ENCODE peak calls at places on chromosomes 3 and 15, in seven cellular contexts. One of them, this sample, is unnamed. For H3K9me3, the result is how much of the 10 kb centered on the place peaks cover.

GRCh38 chr3:107240183-107241091 is 136.8 kb upstream of the CCDC54 start:
- DNase-seq in endothelial cell of umbilical vein: peak
- DNase-seq in endodermal cell: peak
- DNase-seq in A549: peak
- DNase-seq in T-helper 17 cell: peak
- DNase-seq in SK-N-SH: peak
- DNase-seq in mammary epithelial cell: peak
- DNase-seq in this sample: peak

GRCh38 chr3:55180161-55180560 is 252.3 kb upstream of the LRTM1 start:
- DNase-seq in endothelial cell of umbilical vein: no peak
- DNase-seq in T-helper 17 cell: no peak
- DNase-seq in endodermal cell: no peak
- DNase-seq in mammary epithelial cell: no peak
- DNase-seq in SK-N-SH: no peak
- DNase-seq in A549: no peak
- DNase-seq in this sample: no peak

GRCh38 chr3:157081681-157082210 is 78.2 kb downstream of the CCNL1 start:
- DNase-seq in mammary epithelial cell: peak
- DNase-seq in A549: peak
- DNase-seq in T-helper 17 cell: peak
- DNase-seq in endothelial cell of umbilical vein: peak
- DNase-seq in endodermal cell: peak
- DNase-seq in SK-N-SH: peak
- DNase-seq in this sample: peak

GRCh38 chr3:72816843-72817485 is 31.3 kb downstream of the SHQ1 start:
- DNase-seq in T-helper 17 cell: no peak
- DNase-seq in SK-N-SH: no peak
- DNase-seq in A549: no peak
- DNase-seq in endodermal cell: no peak
- DNase-seq in endothelial cell of umbilical vein: no peak
- DNase-seq in mammary epithelial cell: no peak
- DNase-seq in this sample: no peak

GRCh38 chr3:13553686-13554085 is 4.8 kb downstream of the FBLN2 start:
- DNase-seq in mammary epithelial cell: no peak
- DNase-seq in endodermal cell: no peak
- DNase-seq in SK-N-SH: no peak
- DNase-seq in A549: no peak
- DNase-seq in endothelial cell of umbilical vein: no peak
- DNase-seq in T-helper 17 cell: no peak
- DNase-seq in this sample: no peak

GRCh38 chr3:23999012-23999641 is 54.0 kb downstream of the NR1D2 start:
- DNase-seq in T-helper 17 cell: peak
- DNase-seq in endodermal cell: peak
- DNase-seq in SK-N-SH: peak
- DNase-seq in A549: peak
- DNase-seq in mammary epithelial cell: peak
- DNase-seq in endothelial cell of umbilical vein: peak
- DNase-seq in this sample: peak

GRCh38 chr3:190721330-190721729 is 141.2 kb downstream of the GMNC start:
- DNase-seq in T-helper 17 cell: no peak
- DNase-seq in SK-N-SH: no peak
- DNase-seq in A549: no peak
- DNase-seq in mammary epithelial cell: no peak
- DNase-seq in endothelial cell of umbilical vein: no peak
- DNase-seq in endodermal cell: no peak
- DNase-seq in this sample: no peak

GRCh38 chr3:24522155-24522579 is 27.5 kb upstream of the THRB start:
- DNase-seq in endodermal cell: peak
- DNase-seq in SK-N-SH: no peak
- DNase-seq in endothelial cell of umbilical vein: no peak
- DNase-seq in mammary epithelial cell: no peak
- DNase-seq in A549: no peak
- DNase-seq in T-helper 17 cell: no peak
- DNase-seq in this sample: no peak

GRCh38 chr15:54820811-54821210 is 375.9 kb downstream of the RSL24D1 start:
- DNase-seq in SK-N-SH: no peak
- DNase-seq in mammary epithelial cell: no peak
- DNase-seq in T-helper 17 cell: no peak
- DNase-seq in endodermal cell: no peak
- DNase-seq in endothelial cell of umbilical vein: no peak
- DNase-seq in A549: no peak
- DNase-seq in this sample: no peak

GRCh38 chr3:169771651-169772529 is 1.3 kb upstream of the MYNN start:
- DNase-seq in T-helper 17 cell: peak
- DNase-seq in endodermal cell: peak
- DNase-seq in mammary epithelial cell: peak
- DNase-seq in endothelial cell of umbilical vein: peak
- DNase-seq in SK-N-SH: peak
- DNase-seq in A549: peak
- DNase-seq in this sample: peak

GRCh38 chr15:25171111-25171811 is 216.5 kb downstream of the SNRPN start:
- DNase-seq in SK-N-SH: no peak
- DNase-seq in T-helper 17 cell: peak
- DNase-seq in mammary epithelial cell: no peak
- DNase-seq in endodermal cell: peak
- DNase-seq in A549: no peak
- DNase-seq in endothelial cell of umbilical vein: no peak
- DNase-seq in this sample: peak

GRCh38 chr15:25169318-25169717 is 214.5 kb downstream of the SNRPN start:
- DNase-seq in A549: no peak
- DNase-seq in mammary epithelial cell: no peak
- DNase-seq in SK-N-SH: no peak
- DNase-seq in endodermal cell: peak
- DNase-seq in endothelial cell of umbilical vein: no peak
- DNase-seq in T-helper 17 cell: peak
- DNase-seq in this sample: no peak

GRCh38 chr15:25171856-25172687 is 217.3 kb downstream of the SNRPN start:
- DNase-seq in T-helper 17 cell: peak
- DNase-seq in endothelial cell of umbilical vein: no peak
- DNase-seq in endodermal cell: peak
- DNase-seq in A549: no peak
- DNase-seq in SK-N-SH: no peak
- DNase-seq in mammary epithelial cell: no peak
- DNase-seq in this sample: peak

GRCh38 chr15:25170781-25171110 is 216.0 kb downstream of the SNRPN start:
- DNase-seq in A549: no peak
- DNase-seq in SK-N-SH: no peak
- DNase-seq in T-helper 17 cell: peak
- DNase-seq in endothelial cell of umbilical vein: no peak
- DNase-seq in endodermal cell: peak
- DNase-seq in mammary epithelial cell: no peak
- DNase-seq in this sample: no peak

GRCh38 chr15:25170113-25170731 is 215.4 kb downstream of the SNRPN start:
- DNase-seq in mammary epithelial cell: no peak
- DNase-seq in T-helper 17 cell: peak
- DNase-seq in endothelial cell of umbilical vein: no peak
- DNase-seq in endodermal cell: peak
- DNase-seq in SK-N-SH: no peak
- DNase-seq in A549: no peak
- DNase-seq in this sample: no peak
- H3K9me3 ChIP-seq in mammary epithelial cell: under half
- H3K9me3 ChIP-seq in T-helper 17 cell: under half
- H3K9me3 ChIP-seq in endothelial cell of umbilical vein: under half
- H3K9me3 ChIP-seq in endodermal cell: under half
- H3K9me3 ChIP-seq in SK-N-SH: under half
- H3K9me3 ChIP-seq in A549: under half
- H3K9me3 ChIP-seq in this sample: under half

GRCh38 chr3:31800436-31800835 is 180.6 kb downstream of the OSBPL10 start:
- DNase-seq in mammary epithelial cell: no peak
- DNase-seq in T-helper 17 cell: no peak
- DNase-seq in A549: no peak
- DNase-seq in endodermal cell: no peak
- DNase-seq in endothelial cell of umbilical vein: no peak
- DNase-seq in SK-N-SH: no peak
- DNase-seq in this sample: no peak

GRCh38 chr3:31802981-31803380 is 178.1 kb downstream of the OSBPL10 start:
- DNase-seq in endothelial cell of umbilical vein: no peak
- DNase-seq in SK-N-SH: no peak
- DNase-seq in mammary epithelial cell: no peak
- DNase-seq in endodermal cell: no peak
- DNase-seq in T-helper 17 cell: no peak
- DNase-seq in A549: no peak
- DNase-seq in this sample: no peak

GRCh38 chr3:31793821-31794220 is 187.2 kb downstream of the OSBPL10 start:
- DNase-seq in SK-N-SH: no peak
- DNase-seq in endodermal cell: no peak
- DNase-seq in mammary epithelial cell: no peak
- DNase-seq in T-helper 17 cell: no peak
- DNase-seq in A549: no peak
- DNase-seq in endothelial cell of umbilical vein: no peak
- DNase-seq in this sample: no peak

GRCh38 chr3:31804251-31805051 is 176.6 kb downstream of the OSBPL10 start:
- DNase-seq in T-helper 17 cell: no peak
- DNase-seq in endothelial cell of umbilical vein: no peak
- DNase-seq in SK-N-SH: no peak
- DNase-seq in A549: no peak
- DNase-seq in endodermal cell: no peak
- DNase-seq in mammary epithelial cell: no peak
- DNase-seq in this sample: no peak

DNA sequence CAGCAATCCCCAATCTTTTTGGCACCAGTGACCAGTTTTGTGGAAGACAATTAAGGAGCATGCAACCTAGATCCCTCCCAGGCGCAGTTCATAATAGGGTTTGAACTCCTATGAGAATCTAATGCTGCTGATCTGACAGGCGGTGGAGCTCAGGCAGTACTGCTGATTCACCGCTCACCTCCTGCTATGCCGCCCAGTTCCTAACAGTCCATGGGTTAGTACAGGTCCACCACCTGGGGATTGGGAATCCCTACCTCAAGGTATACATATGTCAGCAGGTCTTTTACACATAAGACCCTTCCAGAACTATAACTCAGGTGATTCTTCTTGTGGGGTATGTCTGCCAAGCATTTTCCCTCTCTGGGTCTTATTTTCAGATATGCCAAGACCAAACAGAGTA is 182.2 kb downstream of the OSBPL10 start:
- DNase-seq in SK-N-SH: no peak
- DNase-seq in endodermal cell: no peak
- DNase-seq in mammary epithelial cell: no peak
- DNase-seq in T-helper 17 cell: no peak
- DNase-seq in endothelial cell of umbilical vein: no peak
- DNase-seq in A549: no peak
- DNase-seq in this sample: no peak
- H3K9me3 ChIP-seq in SK-N-SH: under half
- H3K9me3 ChIP-seq in endodermal cell: under half
- H3K9me3 ChIP-seq in mammary epithelial cell: under half
- H3K9me3 ChIP-seq in T-helper 17 cell: under half
- H3K9me3 ChIP-seq in endothelial cell of umbilical vein: under half
- H3K9me3 ChIP-seq in A549: under half
- H3K9me3 ChIP-seq in this sample: under half

GRCh38 chr15:26716069-26716468 is 56.8 kb downstream of the GABRB3 start:
- DNase-seq in endodermal cell: no peak
- DNase-seq in T-helper 17 cell: no peak
- DNase-seq in A549: no peak
- DNase-seq in SK-N-SH: no peak
- DNase-seq in endothelial cell of umbilical vein: no peak
- DNase-seq in mammary epithelial cell: no peak
- DNase-seq in this sample: no peak
- H3K9me3 ChIP-seq in endodermal cell: under half
- H3K9me3 ChIP-seq in T-helper 17 cell: under half
- H3K9me3 ChIP-seq in A549: under half
- H3K9me3 ChIP-seq in SK-N-SH: under half
- H3K9me3 ChIP-seq in endothelial cell of umbilical vein: under half
- H3K9me3 ChIP-seq in mammary epithelial cell: under half
- H3K9me3 ChIP-seq in this sample: under half

DNA sequence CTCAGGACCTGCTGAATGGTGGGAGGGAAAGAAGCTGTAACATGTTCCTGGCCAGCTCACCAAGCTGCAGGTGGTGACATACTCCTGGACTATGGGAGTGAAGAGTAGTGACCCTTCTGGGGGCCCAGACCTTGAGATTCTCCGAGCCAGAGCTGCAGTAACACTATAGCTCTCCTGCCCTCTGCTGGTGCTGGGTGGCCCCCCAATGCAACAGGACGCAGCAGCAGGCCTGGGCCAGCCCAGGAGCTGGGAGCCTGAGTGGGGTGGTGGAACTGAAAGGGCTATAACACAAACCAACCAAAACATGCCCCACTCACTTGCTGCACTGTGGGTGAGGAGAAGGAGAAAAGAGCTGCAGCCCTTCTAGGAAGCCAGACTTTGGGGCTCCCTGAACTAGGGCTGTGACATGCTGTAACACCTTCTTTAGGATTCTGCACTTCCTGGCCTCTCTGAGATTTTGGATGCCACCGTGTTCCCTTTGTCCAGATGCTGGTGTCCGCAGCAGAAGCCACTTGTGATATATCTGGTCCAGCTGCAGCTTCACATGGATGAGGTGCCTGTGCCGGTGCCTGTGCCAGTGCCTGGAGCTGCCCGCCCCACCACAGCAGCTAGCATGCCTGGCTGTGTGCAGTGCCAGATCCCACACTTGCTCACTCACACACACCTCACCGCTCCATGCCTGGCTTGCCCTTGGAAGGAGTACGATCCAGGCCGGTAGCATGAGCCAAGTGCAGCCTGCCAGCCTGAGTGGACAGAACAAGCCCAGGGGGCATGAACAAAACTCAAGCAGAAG is 636.8 kb upstream of the KCNMB2 start:
- DNase-seq in endothelial cell of umbilical vein: no peak
- DNase-seq in SK-N-SH: no peak
- DNase-seq in A549: no peak
- DNase-seq in endodermal cell: peak
- DNase-seq in mammary epithelial cell: no peak
- DNase-seq in T-helper 17 cell: no peak
- DNase-seq in this sample: no peak
- H3K9me3 ChIP-seq in endothelial cell of umbilical vein: under half
- H3K9me3 ChIP-seq in SK-N-SH: under half
- H3K9me3 ChIP-seq in A549: under half
- H3K9me3 ChIP-seq in endodermal cell: under half
- H3K9me3 ChIP-seq in mammary epithelial cell: under half
- H3K9me3 ChIP-seq in T-helper 17 cell: under half
- H3K9me3 ChIP-seq in this sample: under half

GRCh38 chr15:26736502-26737248 is 36.2 kb downstream of the GABRB3 start:
- DNase-seq in endodermal cell: peak
- DNase-seq in SK-N-SH: no peak
- DNase-seq in A549: no peak
- DNase-seq in mammary epithelial cell: no peak
- DNase-seq in endothelial cell of umbilical vein: no peak
- DNase-seq in T-helper 17 cell: no peak
- DNase-seq in this sample: no peak
- H3K9me3 ChIP-seq in endodermal cell: under half
- H3K9me3 ChIP-seq in SK-N-SH: under half
- H3K9me3 ChIP-seq in A549: under half
- H3K9me3 ChIP-seq in mammary epithelial cell: under half
- H3K9me3 ChIP-seq in endothelial cell of umbilical vein: under half
- H3K9me3 ChIP-seq in T-helper 17 cell: under half
- H3K9me3 ChIP-seq in this sample: under half